ENCODE peak calls at places on chromosomes 12 and 14, in seven cellular contexts. V, M, T, G, Q, I and H are unnamed samples.

GRCh38 chr12:106292339-106292738 is 10.2 kb upstream of the TCP11L2 start:
- DNase-seq in I (no peak), V (no peak), G (no peak), M (no peak), Q (no peak), T (no peak), H (no peak)

GRCh38 chr12:118044577-118044976 is 16.4 kb downstream of the WSB2 start:
- DNase-seq in Q (no peak), I (no peak), V (no peak), M (no peak), G (no peak), T (no peak), H (no peak)

GRCh38 chr12:79006306-79006705 is 141.7 kb downstream of the SYT1 start:
- DNase-seq in V (no peak), M (peak), Q (peak), G (no peak), I (no peak), T (peak), H (peak)

GRCh38 chr12:113348849-113349536 is 9.4 kb upstream of the PLBD2 start:
- DNase-seq in V (peak), G (no peak), T (no peak), Q (no peak), M (no peak), I (no peak), H (no peak)

GRCh38 chr12:23950011-23950774 is 723 bp upstream of the SOX5 start:
- DNase-seq in I (peak), Q (peak), G (no peak), V (peak), M (peak), T (peak), H (peak)

GRCh38 chr12:113207621-113208040 is 13.6 kb upstream of the TPCN1 start:
- DNase-seq in T (no peak), Q (no peak), G (no peak), I (no peak), V (no peak), M (no peak), H (no peak)

GRCh38 chr14:101110729-101111619 is 207.5 kb upstream of the RTL1 start:
- DNase-seq in V (no peak), T (no peak), G (no peak), I (no peak), Q (no peak), M (no peak), H (no peak)

GRCh38 chr12:76952995-76953394 is 74.2 kb upstream of the CSRP2 start:
- DNase-seq in M (no peak), G (no peak), I (no peak), Q (no peak), V (peak), T (no peak), H (no peak)

GRCh38 chr12:39587247-39587646 is 32.4 kb downstream of the ABCD2 start:
- DNase-seq in Q (no peak), I (no peak), T (no peak), M (peak), V (no peak), G (no peak), H (no peak)

GRCh38 chr12:62379026-62379722 is 87.5 kb upstream of the MON2 start:
- DNase-seq in Q (peak), I (no peak), T (peak), M (peak), V (no peak), G (no peak), H (peak)

GRCh38 chr14:20684662-20685456 is 499 bp downstream of the RNASE4 start:
- DNase-seq in M (peak), G (no peak), I (no peak), V (peak), T (peak), Q (peak), H (peak)

GRCh38 chr14:95054346-95055280 is 102.7 kb downstream of the DICER1 start:
- DNase-seq in Q (no peak), M (no peak), I (no peak), G (no peak), T (no peak), V (no peak), H (no peak)

GRCh38 chr12:94570161-94570560 is 80.2 kb downstream of the TMCC3 start:
- DNase-seq in G (no peak), T (peak), M (no peak), V (no peak), I (peak), Q (peak), H (peak)

GRCh38 chr14:98607341-98607910 is 664.6 kb downstream of the BCL11B start:
- DNase-seq in V (no peak), T (no peak), I (no peak), Q (no peak), M (no peak), G (no peak), H (no peak)

GRCh38 chr12:118520954-118521353 is 144.6 kb downstream of the SUDS3 start:
- DNase-seq in M (no peak), Q (no peak), I (no peak), G (no peak), V (no peak), T (no peak), H (no peak)

GRCh38 chr14:32013083-32013482 is 64.0 kb upstream of the ARHGAP5 start:
- DNase-seq in T (no peak), Q (no peak), I (no peak), M (no peak), V (peak), G (no peak), H (no peak)

GRCh38 chr12:71626768-71627167 is 36.9 kb downstream of the ZFC3H1 start:
- DNase-seq in T (peak), V (no peak), I (peak), Q (peak), G (no peak), M (no peak), H (peak)

GRCh38 chr12:32032205-32032810 is 73.1 kb downstream of the RESF1 start:
- DNase-seq in V (no peak), I (peak), M (peak), Q (peak), T (peak), G (peak), H (peak)

GRCh38 chr14:75568791-75569190 is 9.6 kb upstream of the FLVCR2 start:
- DNase-seq in I (no peak), G (no peak), T (no peak), Q (no peak), V (no peak), M (no peak), H (no peak)

GRCh38 chr14:22532345-22533056 is 56.5 kb downstream of the DAD1 start:
- DNase-seq in I (no peak), T (peak), M (peak), V (no peak), Q (peak), G (no peak), H (peak)

GRCh38 chr12:12032260-12032761 is 38.4 kb upstream of the BCL2L14 start:
- DNase-seq in G (no peak), T (no peak), M (no peak), V (no peak), I (no peak), Q (no peak), H (no peak)
- H3K4me3 ChIP-seq in G (no peak), T (no peak), M (no peak), V (no peak), I (no peak), Q (no peak), H (no peak)

DNA sequence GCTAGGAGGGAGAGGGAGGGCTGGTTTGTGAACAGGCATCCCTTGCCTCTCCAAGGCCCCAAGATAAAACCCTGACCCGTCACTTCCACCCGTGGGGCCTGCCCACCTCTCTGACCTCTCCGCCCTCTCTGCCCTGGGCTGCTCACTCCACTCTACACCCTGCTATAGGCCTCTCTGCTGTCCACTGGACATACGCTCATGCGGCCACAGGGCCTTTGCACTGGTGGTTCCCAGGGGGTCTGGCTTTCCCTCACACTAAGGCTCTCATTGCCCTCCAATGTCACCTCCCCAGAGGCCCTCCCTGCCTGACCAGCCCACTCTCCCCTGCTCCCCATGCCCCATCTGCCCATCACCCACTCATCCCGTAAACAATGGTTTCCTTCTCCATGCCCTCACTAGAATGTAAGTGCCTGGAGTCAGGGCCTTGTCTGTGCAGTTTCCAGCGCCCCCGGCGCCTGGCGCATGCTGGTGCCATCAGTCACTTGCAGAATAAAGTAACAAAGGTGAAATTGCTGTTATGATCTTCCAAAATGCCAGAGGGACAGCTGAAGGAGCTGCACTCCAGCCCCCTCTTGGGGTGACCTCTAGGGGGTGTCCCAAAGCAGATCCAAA is 73.6 kb downstream of the RFLNA start:
- DNase-seq in V (no peak), I (no peak), G (no peak), T (no peak), M (no peak), Q (no peak), H (no peak)
- TF ChIP-seq CTCF in V (no peak), I (peak), G (no peak), T (no peak), M (peak), Q (no peak), H (peak)

GRCh38 chr12:58916891-58917570 is 3.3 kb downstream of the LRIG3 start:
- DNase-seq in M (peak), T (peak), V (peak), Q (peak), I (peak), G (no peak), H (peak)

GRCh38 chr12:58916153-58916709 is 4.1 kb downstream of the LRIG3 start:
- DNase-seq in M (no peak), V (no peak), I (no peak), Q (no peak), G (no peak), T (no peak), H (no peak)

GRCh38 chr12:58918475-58918874 is 1.8 kb downstream of the LRIG3 start:
- DNase-seq in G (no peak), I (peak), Q (no peak), M (no peak), T (no peak), V (peak), H (peak)

GRCh38 chr12:58919271-58920101 is 818 bp downstream of the LRIG3 start:
- DNase-seq in T (peak), V (peak), M (peak), I (peak), Q (peak), G (no peak), H (peak)

DNA sequence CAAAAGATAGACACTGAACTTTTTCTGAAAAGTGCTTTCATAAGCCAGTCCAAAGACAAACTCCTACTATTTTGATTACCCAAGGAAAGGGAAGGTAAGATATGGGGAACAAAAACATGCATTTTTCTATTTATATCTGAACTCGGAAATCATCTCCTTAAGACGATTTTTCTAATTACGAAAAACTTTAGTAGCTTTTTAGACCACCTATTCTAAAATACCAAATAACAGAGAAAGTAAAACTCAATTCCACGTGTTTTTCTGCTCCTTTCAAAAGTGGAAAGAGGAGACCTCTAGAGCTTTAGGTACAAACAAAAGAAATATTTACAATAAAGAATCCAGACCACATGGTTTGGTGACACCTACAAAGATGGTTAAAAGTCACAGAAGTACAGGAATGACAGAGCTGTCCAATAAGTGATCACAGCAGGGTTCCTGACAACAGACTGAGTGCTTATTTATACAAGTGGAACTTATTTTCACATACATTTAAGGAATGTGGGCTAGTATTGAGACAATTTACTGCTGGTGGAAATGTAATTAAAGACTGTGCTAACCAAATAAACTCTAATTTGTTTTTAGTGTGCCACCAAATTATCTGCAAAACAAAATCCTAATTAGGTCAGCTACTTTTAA is 2.5 kb downstream of the LRIG3 start:
- DNase-seq in I (peak), T (no peak), G (no peak), M (peak), V (peak), Q (no peak), H (no peak)
- H3K4me3 ChIP-seq in I (peak), T (no peak), G (peak), M (peak), V (peak), Q (peak), H (peak)

GRCh38 chr14:29421156-29421728 is 506.4 kb downstream of the PRKD1 start:
- DNase-seq in T (no peak), I (no peak), Q (no peak), M (no peak), V (no peak), G (no peak), H (no peak)
- TF ChIP-seq CTCF in T (no peak), I (no peak), Q (no peak), M (no peak), V (no peak), G (no peak), H (peak)

GRCh38 chr12:104569348-104570173 is 112.8 kb downstream of the CHST11 start:
- DNase-seq in V (no peak), M (no peak), G (no peak), I (no peak), Q (no peak), T (peak), H (no peak)

GRCh38 chr12:104567832-104568490 is 111.2 kb downstream of the CHST11 start:
- DNase-seq in M (no peak), I (no peak), V (no peak), Q (no peak), G (no peak), T (peak), H (no peak)

GRCh38 chr12:104568881-104569280 is 112.1 kb downstream of the CHST11 start:
- DNase-seq in G (no peak), V (no peak), M (no peak), I (no peak), Q (no peak), T (no peak), H (no peak)

GRCh38 chr12:104571328-104571727 is 114.6 kb downstream of the CHST11 start:
- DNase-seq in M (no peak), G (no peak), V (no peak), Q (no peak), T (no peak), I (no peak), H (no peak)

DNA sequence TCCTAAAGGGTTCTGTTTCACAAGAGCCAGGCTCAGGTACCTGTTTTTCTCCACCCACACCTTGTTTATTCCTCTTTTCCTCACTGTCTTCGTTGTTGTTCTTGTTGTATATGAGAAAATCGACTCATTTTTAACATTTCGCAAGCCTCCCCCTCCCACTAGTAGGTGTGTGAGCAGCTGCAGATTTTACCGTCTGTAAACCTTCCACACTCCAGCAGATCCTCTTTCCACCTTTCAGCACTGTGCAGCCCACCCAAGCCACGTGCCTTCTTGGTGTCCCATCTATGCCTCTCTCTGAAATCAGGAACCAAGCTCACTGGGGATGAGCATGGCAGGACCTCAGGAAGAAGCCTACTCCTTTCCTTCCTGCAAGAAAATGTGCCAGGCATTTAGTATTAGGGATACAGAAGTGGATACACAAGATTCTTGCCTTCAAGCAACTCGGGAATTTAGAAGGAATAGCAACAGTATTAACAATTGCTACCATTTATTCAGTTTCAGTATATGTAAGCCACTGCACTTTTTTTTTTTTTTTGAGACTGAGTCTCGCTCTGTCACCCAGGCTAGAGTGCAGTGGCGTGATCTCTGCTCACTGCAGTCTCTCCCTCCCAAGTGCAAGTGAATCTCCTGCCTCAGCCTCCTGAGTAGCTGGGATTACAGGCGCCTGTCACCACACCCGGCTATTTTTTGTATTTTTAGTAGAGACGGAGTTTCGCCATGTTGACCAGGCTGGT is 113.6 kb downstream of the CHST11 start:
- DNase-seq in T (no peak), G (no peak), V (no peak), M (no peak), Q (no peak), I (no peak), H (no peak)
- H3K4me3 ChIP-seq in T (no peak), G (no peak), V (no peak), M (no peak), Q (no peak), I (no peak), H (no peak)

GRCh38 chr12:104064031-104064841 is at the start of gene HCFC2:
- DNase-seq in I (peak), G (no peak), M (peak), Q (peak), T (peak), V (peak), H (peak)
- TF ChIP-seq CTCF in I (no peak), G (no peak), M (no peak), Q (no peak), T (no peak), V (no peak), H (no peak)

GRCh38 chr14:91412939-91413338 is 4.7 kb downstream of the CCDC88C start:
- DNase-seq in M (no peak), G (no peak), T (no peak), I (no peak), V (no peak), Q (no peak), H (no peak)

GRCh38 chr14:91415794-91416743 is 1.6 kb downstream of the CCDC88C start:
- DNase-seq in V (no peak), Q (no peak), T (no peak), M (no peak), I (peak), G (no peak), H (no peak)

GRCh38 chr14:91413547-91414474 is 3.8 kb downstream of the CCDC88C start:
- DNase-seq in I (no peak), T (no peak), G (no peak), Q (no peak), V (no peak), M (no peak), H (no peak)

GRCh38 chr14:91416744-91417133 is 881 bp downstream of the CCDC88C start:
- DNase-seq in T (no peak), V (no peak), G (no peak), I (peak), M (no peak), Q (no peak), H (no peak)

GRCh38 chr14:91414475-91415342 is 2.9 kb downstream of the CCDC88C start:
- DNase-seq in I (no peak), T (no peak), Q (no peak), M (no peak), G (no peak), V (peak), H (no peak)
- H3K4me3 ChIP-seq in I (no peak), T (no peak), Q (no peak), M (no peak), G (no peak), V (peak), H (no peak)

DNA sequence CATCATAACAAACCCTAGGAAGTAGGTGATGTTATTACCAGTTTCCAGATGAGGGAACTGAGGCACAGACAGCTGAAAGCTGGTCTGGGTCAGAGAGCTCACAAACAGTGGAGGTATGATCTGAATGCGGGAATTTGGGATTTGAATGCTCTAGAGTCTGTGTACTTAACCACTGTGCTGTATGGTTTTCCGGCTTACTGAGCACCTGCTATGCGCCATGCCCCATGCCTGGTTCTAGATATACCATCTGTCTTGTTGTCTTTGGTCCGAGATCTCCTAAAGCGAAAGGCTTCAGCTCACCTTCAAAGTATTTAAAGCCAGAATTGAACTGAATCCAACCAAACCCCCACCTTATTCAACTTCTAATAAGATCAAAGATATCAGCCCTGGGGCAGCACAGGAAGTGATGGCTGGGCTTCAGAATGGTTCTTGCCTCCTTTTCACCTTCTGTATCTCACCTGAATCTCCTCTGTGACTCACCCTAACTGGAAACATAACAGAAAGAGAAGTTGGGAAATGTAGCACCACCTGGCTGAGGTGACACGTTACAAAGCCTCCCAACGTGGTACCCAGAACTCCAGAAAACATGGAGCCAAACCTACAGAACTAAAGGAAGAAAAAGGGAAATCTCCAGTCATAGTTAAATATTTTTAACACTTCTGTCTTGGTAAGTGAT is 54.3 kb downstream of the PRMT8 start:
- DNase-seq in M (no peak), I (no peak), Q (no peak), G (no peak), V (no peak), T (no peak), H (no peak)
- TF ChIP-seq CTCF in M (no peak), I (no peak), Q (no peak), G (no peak), V (no peak), T (no peak), H (no peak)